ENCODE peak calls at places on chromosomes 3 and 15, in eight cellular contexts. One of them, this sample, is unnamed.

GRCh38 chr3:130950641-130951040 is 56.8 kb downstream of the ATP2C1 start:
- DNase-seq in NCI-H510A treated with DMSO at 0.1 percent for 48 hours: no peak
- DNase-seq in AG04450: peak
- DNase-seq in Ammon's horn: no peak
- DNase-seq in RPMI7951: no peak
- DNase-seq in brain microvascular endothelial cell: peak
- DNase-seq in left colon: no peak
- DNase-seq in H9: no peak
- DNase-seq in this sample: no peak

GRCh38 chr15:26082833-26083174 is 219.7 kb upstream of the ATP10A start:
- DNase-seq in left colon: no peak
- DNase-seq in H9: no peak
- DNase-seq in brain microvascular endothelial cell: peak
- DNase-seq in RPMI7951: peak
- DNase-seq in Ammon's horn: peak
- DNase-seq in AG04450: no peak
- DNase-seq in NCI-H510A treated with DMSO at 0.1 percent for 48 hours: peak
- DNase-seq in this sample: peak

GRCh38 chr3:171088984-171089754 is 62.6 kb upstream of the SLC2A2 start:
- DNase-seq in brain microvascular endothelial cell: peak
- DNase-seq in H9: no peak
- DNase-seq in AG04450: peak
- DNase-seq in RPMI7951: peak
- DNase-seq in Ammon's horn: peak
- DNase-seq in left colon: no peak
- DNase-seq in NCI-H510A treated with DMSO at 0.1 percent for 48 hours: peak
- DNase-seq in this sample: peak

GRCh38 chr15:40364259-40364658 is 6.2 kb downstream of the DISP2 start:
- DNase-seq in AG04450: no peak
- DNase-seq in brain microvascular endothelial cell: no peak
- DNase-seq in left colon: peak
- DNase-seq in Ammon's horn: no peak
- DNase-seq in H9: no peak
- DNase-seq in RPMI7951: no peak
- DNase-seq in NCI-H510A treated with DMSO at 0.1 percent for 48 hours: no peak
- DNase-seq in this sample: no peak

GRCh38 chr3:90091557-90091956 is 984.1 kb downstream of the EPHA3 start:
- DNase-seq in H9: peak
- DNase-seq in left colon: peak
- DNase-seq in RPMI7951: peak
- DNase-seq in brain microvascular endothelial cell: peak
- DNase-seq in NCI-H510A treated with DMSO at 0.1 percent for 48 hours: no peak
- DNase-seq in Ammon's horn: peak
- DNase-seq in AG04450: no peak
- DNase-seq in this sample: peak

GRCh38 chr3:159825216-159825854 is 163.3 kb upstream of the IL12A start:
- DNase-seq in H9: no peak
- DNase-seq in Ammon's horn: no peak
- DNase-seq in AG04450: no peak
- DNase-seq in RPMI7951: no peak
- DNase-seq in brain microvascular endothelial cell: no peak
- DNase-seq in NCI-H510A treated with DMSO at 0.1 percent for 48 hours: peak
- DNase-seq in left colon: no peak
- DNase-seq in this sample: no peak

GRCh38 chr3:128698211-128699011 is 27.6 kb upstream of the RAB7A start:
- DNase-seq in Ammon's horn: peak
- DNase-seq in AG04450: no peak
- DNase-seq in RPMI7951: peak
- DNase-seq in H9: peak
- DNase-seq in NCI-H510A treated with DMSO at 0.1 percent for 48 hours: peak
- DNase-seq in left colon: peak
- DNase-seq in brain microvascular endothelial cell: no peak
- DNase-seq in this sample: no peak

GRCh38 chr3:65181397-65181871 is 493.6 kb upstream of the ADAMTS9 start:
- DNase-seq in RPMI7951: no peak
- DNase-seq in H9: no peak
- DNase-seq in NCI-H510A treated with DMSO at 0.1 percent for 48 hours: no peak
- DNase-seq in AG04450: no peak
- DNase-seq in left colon: peak
- DNase-seq in brain microvascular endothelial cell: no peak
- DNase-seq in Ammon's horn: peak
- DNase-seq in this sample: no peak

GRCh38 chr3:38362825-38363224 is 16.2 kb downstream of the XYLB start:
- DNase-seq in NCI-H510A treated with DMSO at 0.1 percent for 48 hours: no peak
- DNase-seq in RPMI7951: no peak
- DNase-seq in H9: no peak
- DNase-seq in left colon: no peak
- DNase-seq in Ammon's horn: no peak
- DNase-seq in AG04450: no peak
- DNase-seq in brain microvascular endothelial cell: no peak
- DNase-seq in this sample: no peak

GRCh38 chr3:112425858-112426750 is 73.2 kb downstream of the BTLA start:
- DNase-seq in NCI-H510A treated with DMSO at 0.1 percent for 48 hours: no peak
- DNase-seq in brain microvascular endothelial cell: no peak
- DNase-seq in Ammon's horn: no peak
- DNase-seq in AG04450: no peak
- DNase-seq in left colon: no peak
- DNase-seq in RPMI7951: no peak
- DNase-seq in H9: no peak
- DNase-seq in this sample: no peak